ENCODE peak calls at places on chromosomes 2 and 18, in eight cellular contexts. One of them, this sample, is unnamed.

GRCh38 chr2:115880558-115880957 is 1438.1 kb downstream of the DPP10 start:
- DNase-seq in prostate gland: no peak
- DNase-seq in SK-N-SH: peak; percentile 1
- DNase-seq in endothelial cell of umbilical vein: no peak
- DNase-seq in Panc1: no peak
- DNase-seq in breast epithelium: no peak
- DNase-seq in K562: peak; percentile 5
- DNase-seq in HCT116: no peak
- DNase-seq in this sample: no peak

GRCh38 chr2:169528271-169528701 is 18.8 kb downstream of the KLHL41 start:
- DNase-seq in breast epithelium: peak; percentile 71
- DNase-seq in K562: peak; percentile 84
- DNase-seq in endothelial cell of umbilical vein: peak; percentile 68
- DNase-seq in prostate gland: peak; percentile 61
- DNase-seq in SK-N-SH: peak; percentile 48
- DNase-seq in Panc1: peak; percentile 54
- DNase-seq in HCT116: peak; percentile 41
- DNase-seq in this sample: peak; percentile 79

GRCh38 chr2:39623916-39624315 is 41.8 kb upstream of the TMEM178A start:
- DNase-seq in Panc1: no peak
- DNase-seq in breast epithelium: no peak
- DNase-seq in endothelial cell of umbilical vein: no peak
- DNase-seq in HCT116: no peak
- DNase-seq in K562: no peak
- DNase-seq in SK-N-SH: no peak
- DNase-seq in prostate gland: no peak
- DNase-seq in this sample: no peak

GRCh38 chr2:27282892-27283291 is 663 bp downstream of the TRIM54 start:
- DNase-seq in K562: no peak
- DNase-seq in endothelial cell of umbilical vein: peak; percentile 45
- DNase-seq in Panc1: no peak
- DNase-seq in HCT116: no peak
- DNase-seq in SK-N-SH: no peak
- DNase-seq in prostate gland: no peak
- DNase-seq in breast epithelium: no peak
- DNase-seq in this sample: no peak

GRCh38 chr18:62210138-62210537 is 23.1 kb downstream of the RELCH start:
- DNase-seq in SK-N-SH: no peak
- DNase-seq in HCT116: no peak
- DNase-seq in K562: no peak
- DNase-seq in endothelial cell of umbilical vein: no peak
- DNase-seq in breast epithelium: no peak
- DNase-seq in prostate gland: no peak
- DNase-seq in Panc1: no peak
- DNase-seq in this sample: no peak

GRCh38 chr2:26363323-26363722 is 16.7 kb upstream of the ADGRF3 start:
- DNase-seq in Panc1: no peak
- DNase-seq in K562: no peak
- DNase-seq in prostate gland: no peak
- DNase-seq in SK-N-SH: no peak
- DNase-seq in breast epithelium: no peak
- DNase-seq in HCT116: no peak
- DNase-seq in endothelial cell of umbilical vein: no peak
- DNase-seq in this sample: no peak

GRCh38 chr18:47184419-47185050 is 8.4 kb upstream of the IER3IP1 start:
- DNase-seq in SK-N-SH: no peak
- DNase-seq in Panc1: no peak
- DNase-seq in K562: peak; percentile 37
- DNase-seq in HCT116: peak; percentile 27
- DNase-seq in endothelial cell of umbilical vein: peak; percentile 10
- DNase-seq in prostate gland: no peak
- DNase-seq in breast epithelium: no peak
- DNase-seq in this sample: no peak

GRCh38 chr2:88666576-88666975 is 24.9 kb upstream of the RPIA start:
- DNase-seq in breast epithelium: no peak
- DNase-seq in SK-N-SH: no peak
- DNase-seq in prostate gland: peak; percentile 6
- DNase-seq in K562: no peak
- DNase-seq in Panc1: no peak
- DNase-seq in endothelial cell of umbilical vein: no peak
- DNase-seq in HCT116: no peak
- DNase-seq in this sample: peak; percentile 81

GRCh38 chr18:36460854-36461253 is 163.3 kb downstream of the FHOD3 start:
- DNase-seq in K562: no peak
- DNase-seq in Panc1: no peak
- DNase-seq in endothelial cell of umbilical vein: no peak
- DNase-seq in breast epithelium: no peak
- DNase-seq in SK-N-SH: no peak
- DNase-seq in prostate gland: no peak
- DNase-seq in HCT116: no peak
- DNase-seq in this sample: no peak

GRCh38 chr18:21598726-21599584 is 1.5 kb downstream of the ESCO1 start:
- DNase-seq in endothelial cell of umbilical vein: no peak
- DNase-seq in breast epithelium: no peak
- DNase-seq in Panc1: no peak
- DNase-seq in K562: no peak
- DNase-seq in prostate gland: no peak
- DNase-seq in HCT116: peak; percentile 36
- DNase-seq in SK-N-SH: no peak
- DNase-seq in this sample: no peak

GRCh38 chr18:392926-393325 is 107.6 kb downstream of the COLEC12 start:
- DNase-seq in prostate gland: no peak
- DNase-seq in breast epithelium: no peak
- DNase-seq in K562: no peak
- DNase-seq in HCT116: no peak
- DNase-seq in Panc1: no peak
- DNase-seq in endothelial cell of umbilical vein: peak; percentile 23
- DNase-seq in SK-N-SH: no peak
- DNase-seq in this sample: no peak

GRCh38 chr2:10329880-10330699 is 27.4 kb downstream of the HPCAL1 start:
- DNase-seq in K562: no peak
- DNase-seq in HCT116: no peak
- DNase-seq in SK-N-SH: no peak
- DNase-seq in prostate gland: no peak
- DNase-seq in Panc1: no peak
- DNase-seq in endothelial cell of umbilical vein: peak; percentile 83
- DNase-seq in breast epithelium: no peak
- DNase-seq in this sample: no peak

GRCh38 chr2:6888724-6889123 is 11.1 kb downstream of the RSAD2 start:
- DNase-seq in breast epithelium: no peak
- DNase-seq in HCT116: no peak
- DNase-seq in endothelial cell of umbilical vein: no peak
- DNase-seq in K562: peak; percentile 34
- DNase-seq in Panc1: no peak
- DNase-seq in SK-N-SH: no peak
- DNase-seq in prostate gland: no peak
- DNase-seq in this sample: no peak

GRCh38 chr2:6885968-6886367 is 8.4 kb downstream of the RSAD2 start:
- DNase-seq in prostate gland: no peak
- DNase-seq in endothelial cell of umbilical vein: no peak
- DNase-seq in SK-N-SH: no peak
- DNase-seq in HCT116: no peak
- DNase-seq in breast epithelium: no peak
- DNase-seq in Panc1: no peak
- DNase-seq in K562: peak; percentile 67
- DNase-seq in this sample: no peak

GRCh38 chr2:6883448-6884122 is 6.0 kb downstream of the RSAD2 start:
- DNase-seq in prostate gland: no peak
- DNase-seq in breast epithelium: no peak
- DNase-seq in HCT116: no peak
- DNase-seq in Panc1: no peak
- DNase-seq in endothelial cell of umbilical vein: no peak
- DNase-seq in SK-N-SH: no peak
- DNase-seq in K562: no peak
- DNase-seq in this sample: no peak

GRCh38 chr2:6887783-6888192 is 10.2 kb downstream of the RSAD2 start:
- DNase-seq in HCT116: no peak
- DNase-seq in endothelial cell of umbilical vein: no peak
- DNase-seq in Panc1: no peak
- DNase-seq in SK-N-SH: no peak
- DNase-seq in K562: peak; percentile 79
- DNase-seq in breast epithelium: no peak
- DNase-seq in prostate gland: no peak
- DNase-seq in this sample: no peak
- TF ChIP-seq CTCF in HCT116: no peak
- TF ChIP-seq CTCF in endothelial cell of umbilical vein: no peak
- TF ChIP-seq CTCF in Panc1: no peak
- TF ChIP-seq CTCF in SK-N-SH: no peak
- TF ChIP-seq CTCF in K562: peak; percentile 5
- TF ChIP-seq CTCF in breast epithelium: no peak
- TF ChIP-seq CTCF in prostate gland: no peak
- TF ChIP-seq CTCF in this sample: no peak

GRCh38 chr18:3012920-3013810 is at the start of gene LPIN2:
- DNase-seq in prostate gland: peak; percentile 95
- DNase-seq in SK-N-SH: peak; percentile 96
- DNase-seq in endothelial cell of umbilical vein: peak; percentile 98
- DNase-seq in breast epithelium: peak; percentile 97
- DNase-seq in K562: peak; percentile 97
- DNase-seq in Panc1: peak; percentile 67
- DNase-seq in HCT116: peak; percentile 87
- DNase-seq in this sample: peak; percentile 100
- H3K4me1 ChIP-seq in prostate gland: no peaks in the 10 kb centered on the region
- H3K4me1 ChIP-seq in SK-N-SH: peaks cover 33% of the 10 kb centered on the region
- H3K4me1 ChIP-seq in endothelial cell of umbilical vein: peaks cover 67% of the 10 kb centered on the region
- H3K4me1 ChIP-seq in breast epithelium: peaks cover 6% of the 10 kb centered on the region
- H3K4me1 ChIP-seq in K562: peaks cover 25% of the 10 kb centered on the region
- H3K4me1 ChIP-seq in Panc1: peaks cover 34% of the 10 kb centered on the region
- H3K4me1 ChIP-seq in HCT116: peaks cover 33% of the 10 kb centered on the region
- H3K4me1 ChIP-seq in this sample: peaks cover 44% of the 10 kb centered on the region

DNA sequence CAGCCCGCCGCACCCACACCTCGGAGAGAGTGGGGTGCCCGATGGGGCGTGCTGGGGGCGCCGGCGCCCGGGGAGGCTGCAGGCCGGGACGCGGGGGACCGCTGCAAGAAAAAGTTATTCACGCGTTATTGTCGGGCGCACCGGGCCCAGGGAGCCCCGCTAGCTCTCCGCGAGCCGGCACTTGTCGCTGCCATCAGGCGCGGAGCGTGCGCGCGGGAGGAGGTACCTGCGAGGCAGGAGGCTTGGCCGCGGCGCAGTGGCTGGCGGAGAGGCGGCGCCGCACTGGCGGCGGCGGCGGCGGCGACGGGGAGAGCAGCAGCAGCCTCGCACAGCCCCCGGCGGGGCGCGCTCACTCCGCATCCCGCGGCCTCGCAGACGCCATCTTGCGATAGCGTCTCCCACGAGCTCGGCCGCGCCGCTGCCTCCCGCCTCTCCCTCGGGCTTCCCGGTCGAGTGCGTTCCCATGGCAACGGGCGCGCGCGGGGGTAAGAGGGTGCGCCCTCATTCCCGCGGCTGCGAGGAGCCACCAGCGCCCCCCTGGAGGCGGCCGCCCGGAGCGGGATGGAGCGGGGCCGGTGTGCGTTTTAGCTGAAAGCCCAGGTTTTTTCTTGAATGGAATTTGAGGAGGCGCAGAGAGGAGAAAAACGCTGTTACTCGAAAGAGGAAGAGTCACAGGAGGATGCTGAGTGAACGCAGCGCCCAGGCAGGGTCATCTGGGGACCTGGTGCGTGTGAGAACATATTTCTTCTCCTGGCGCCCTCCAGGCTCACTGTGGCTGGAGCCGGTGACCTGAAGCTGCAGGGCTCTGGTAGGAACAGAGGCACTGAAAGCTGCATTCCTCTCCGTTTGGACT is at the start of gene CHN1:
- DNase-seq in SK-N-SH: peak; percentile 95
- DNase-seq in endothelial cell of umbilical vein: peak; percentile 85
- DNase-seq in HCT116: no peak
- DNase-seq in breast epithelium: no peak
- DNase-seq in K562: peak; percentile 79
- DNase-seq in prostate gland: peak; percentile 19
- DNase-seq in Panc1: no peak
- DNase-seq in this sample: peak; percentile 49
- TF ChIP-seq POLR2AphosphoS5 in SK-N-SH: peak; percentile 48
- TF ChIP-seq POLR2AphosphoS5 in endothelial cell of umbilical vein: peak; percentile 60
- TF ChIP-seq POLR2AphosphoS5 in HCT116: no peak
- TF ChIP-seq POLR2AphosphoS5 in breast epithelium: no peak
- TF ChIP-seq POLR2AphosphoS5 in K562: no peak
- TF ChIP-seq POLR2AphosphoS5 in prostate gland: no peak
- TF ChIP-seq POLR2AphosphoS5 in Panc1: no peak
- TF ChIP-seq POLR2AphosphoS5 in this sample: peak; percentile 23

GRCh38 chr2:172997031-172997430 is 78.6 kb upstream of the MAP3K20 start:
- DNase-seq in prostate gland: no peak
- DNase-seq in Panc1: no peak
- DNase-seq in HCT116: no peak
- DNase-seq in SK-N-SH: no peak
- DNase-seq in endothelial cell of umbilical vein: no peak
- DNase-seq in breast epithelium: no peak
- DNase-seq in K562: no peak
- DNase-seq in this sample: no peak

GRCh38 chr2:172996387-172996961 is 79.2 kb upstream of the MAP3K20 start:
- DNase-seq in endothelial cell of umbilical vein: no peak
- DNase-seq in HCT116: no peak
- DNase-seq in Panc1: no peak
- DNase-seq in K562: no peak
- DNase-seq in prostate gland: no peak
- DNase-seq in breast epithelium: no peak
- DNase-seq in SK-N-SH: no peak
- DNase-seq in this sample: no peak

GRCh38 chr2:172993924-172994717 is 81.5 kb upstream of the MAP3K20 start:
- DNase-seq in K562: no peak
- DNase-seq in endothelial cell of umbilical vein: no peak
- DNase-seq in HCT116: no peak
- DNase-seq in breast epithelium: no peak
- DNase-seq in prostate gland: no peak
- DNase-seq in Panc1: no peak
- DNase-seq in SK-N-SH: no peak
- DNase-seq in this sample: no peak

GRCh38 chr2:172998547-172998946 is 77.1 kb upstream of the MAP3K20 start:
- DNase-seq in breast epithelium: no peak
- DNase-seq in HCT116: no peak
- DNase-seq in K562: no peak
- DNase-seq in endothelial cell of umbilical vein: no peak
- DNase-seq in SK-N-SH: no peak
- DNase-seq in Panc1: no peak
- DNase-seq in prostate gland: no peak
- DNase-seq in this sample: no peak

DNA sequence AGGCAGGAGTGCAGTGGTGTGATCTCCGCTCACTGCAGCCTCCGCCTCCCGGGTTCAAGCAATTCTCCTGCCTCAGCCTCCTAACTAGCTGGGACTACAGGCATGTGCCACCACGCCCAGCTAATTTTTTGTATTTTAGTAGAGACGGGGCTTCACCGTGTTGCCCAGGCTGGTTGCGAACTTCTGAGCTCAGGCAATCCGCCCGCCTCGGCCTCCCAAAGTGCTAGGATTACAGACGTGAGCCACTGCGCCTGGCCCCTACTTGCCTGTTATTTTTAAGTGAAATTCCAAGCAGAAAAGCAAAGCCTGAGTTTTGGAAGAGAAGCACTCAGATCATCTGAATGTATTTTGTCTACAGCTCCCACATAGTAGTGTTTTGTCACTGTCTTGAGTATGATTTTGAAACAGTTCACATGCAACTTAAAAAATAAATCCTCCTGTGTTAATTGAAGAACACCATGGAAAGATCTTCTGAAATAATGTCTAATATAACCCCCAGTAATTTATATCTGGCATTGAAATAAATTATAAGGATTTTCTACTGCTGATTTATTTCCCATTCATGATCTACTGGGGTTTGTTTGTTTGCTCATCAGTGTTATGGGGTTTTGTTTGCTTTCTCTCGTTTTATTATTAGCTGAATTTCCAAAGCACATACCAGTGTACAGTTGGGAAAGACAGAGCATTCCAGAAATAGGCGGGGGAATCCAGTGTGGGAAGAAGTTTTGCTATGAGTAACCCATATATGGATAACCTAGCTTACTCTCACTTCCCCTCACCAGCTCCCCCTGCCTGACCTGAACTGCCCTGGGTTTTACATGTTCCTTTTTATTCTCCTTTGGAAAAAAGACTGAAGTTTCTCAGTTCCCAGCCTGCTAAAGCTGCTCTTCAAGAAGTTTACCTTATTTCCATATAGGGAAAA is 80.1 kb upstream of the MAP3K20 start:
- DNase-seq in HCT116: no peak
- DNase-seq in endothelial cell of umbilical vein: peak; percentile 78
- DNase-seq in K562: no peak
- DNase-seq in breast epithelium: no peak
- DNase-seq in prostate gland: peak; percentile 36
- DNase-seq in SK-N-SH: no peak
- DNase-seq in Panc1: no peak
- DNase-seq in this sample: no peak
- TF ChIP-seq CTCF in HCT116: no peak
- TF ChIP-seq CTCF in endothelial cell of umbilical vein: no peak
- TF ChIP-seq CTCF in K562: no peak
- TF ChIP-seq CTCF in breast epithelium: no peak
- TF ChIP-seq CTCF in prostate gland: no peak
- TF ChIP-seq CTCF in SK-N-SH: peak; percentile 39
- TF ChIP-seq CTCF in Panc1: peak; percentile 36
- TF ChIP-seq CTCF in this sample: no peak

This sample was measured in stomach.